ENCODE peak calls at places on chromosomes 5 and 9, in nine cellular contexts. G is left lung, X is brain microvascular endothelial cell, Q is astrocyte, B is fibroblast of the aortic adventitia, W is stomach, Z is GM06990, Y is dorsolateral prefrontal cortex, T is uterus. P is an unnamed sample.

GRCh38 chr9:133835273-133835901 is 97.2 kb upstream of the SARDH start:
- DNase-seq in T (no peak), Q (no peak), B (no peak), Y (no peak), Z (no peak), W (no peak), X (no peak), G (no peak), P (no peak)

GRCh38 chr5:6715758-6716633 is 2.8 kb downstream of the TENT4A start:
- DNase-seq in Z (no peak), Y (no peak), X (no peak), W (no peak), Q (no peak), T (no peak), B (no peak), G (no peak), P (no peak)

GRCh38 chr5:67135381-67135780 is 61.2 kb downstream of the CD180 start:
- DNase-seq in Z (no peak), T (no peak), Q (no peak), X (no peak), Y (no peak), B (no peak), W (no peak), G (no peak), P (no peak)

GRCh38 chr5:131968396-131968954 is 23.0 kb upstream of the MEIKIN start:
- DNase-seq in Y (no peak), B (peak), T (no peak), Z (no peak), Q (peak), G (no peak), W (no peak), X (no peak), P (no peak)

GRCh38 chr5:45772402-45772801 is 76.2 kb upstream of the HCN1 start:
- DNase-seq in X (no peak), B (no peak), W (no peak), Z (no peak), T (no peak), G (no peak), Q (no peak), Y (no peak), P (no peak)

GRCh38 chr5:130884033-130884432 is 281.0 kb downstream of the HINT1 start:
- DNase-seq in Q (no peak), X (no peak), W (no peak), G (no peak), B (no peak), Y (no peak), Z (no peak), T (no peak), P (no peak)

GRCh38 chr5:65722575-65723424 is 795 bp downstream of the NLN start:
- DNase-seq in X (peak), W (no peak), G (no peak), Q (peak), Z (peak), Y (no peak), T (peak), B (peak), P (no peak)

GRCh38 chr9:105930007-105930627 is 235.8 kb downstream of the TMEM38B start:
- DNase-seq in X (no peak), B (no peak), Z (no peak), Q (no peak), T (no peak), Y (no peak), G (no peak), W (no peak), P (no peak)

GRCh38 chr5:124706729-124707361 is 39.6 kb downstream of the ZNF608 start:
- DNase-seq in G (peak), Q (peak), X (no peak), Z (no peak), T (no peak), B (peak), Y (no peak), W (peak), P (no peak)

GRCh38 chr5:135304352-135305221 is 94.4 kb downstream of the MACROH2A1 start:
- DNase-seq in Z (no peak), G (no peak), B (no peak), Y (no peak), Q (peak), T (no peak), X (peak), W (no peak), P (no peak)

GRCh38 chr5:77076961-77077820 is 9.9 kb downstream of the ZBED3 start:
- DNase-seq in G (peak), W (peak), B (peak), Z (peak), X (peak), T (peak), Y (peak), Q (peak), P (no peak)

GRCh38 chr5:139193928-139194327 is 4.2 kb downstream of the SIL1 start:
- DNase-seq in W (no peak), Y (no peak), Q (no peak), G (no peak), B (no peak), X (no peak), Z (no peak), T (no peak), P (no peak)

GRCh38 chr5:15539951-15540350 is 40.0 kb downstream of the FBXL7 start:
- DNase-seq in G (no peak), T (no peak), Y (no peak), W (no peak), X (no peak), Q (peak), Z (no peak), B (no peak), P (no peak)

GRCh38 chr5:65900746-65901145 is 25.6 kb upstream of the ERBIN start:
- DNase-seq in X (no peak), Q (no peak), Z (no peak), Y (no peak), G (no peak), B (no peak), W (no peak), T (no peak), P (no peak)

GRCh38 chr9:36730414-36730813 is 157.7 kb downstream of the MELK start:
- DNase-seq in Y (no peak), Q (no peak), W (no peak), X (no peak), G (no peak), Z (no peak), T (no peak), B (no peak), P (no peak)

DNA sequence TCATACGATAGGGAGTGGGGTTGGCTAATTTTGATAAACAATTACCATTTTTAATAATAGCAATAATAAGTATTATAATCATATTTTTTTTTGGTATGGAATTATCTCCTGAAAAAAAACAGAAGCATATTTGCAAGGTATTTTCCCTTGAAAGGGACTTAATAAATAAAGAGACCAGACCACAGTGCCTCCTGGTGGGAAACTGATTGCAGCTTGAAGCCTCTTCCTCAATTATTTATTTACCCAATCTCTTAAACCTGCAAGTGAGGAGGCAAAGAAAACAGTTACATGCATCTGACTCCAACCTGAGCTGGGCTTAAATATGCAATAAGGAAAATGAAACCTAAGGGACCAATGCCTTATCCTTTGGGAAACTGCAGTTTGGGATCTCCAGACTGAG is 388.1 kb upstream of the ACO1 start:
- DNase-seq in W (no peak), G (no peak), X (no peak), Q (no peak), Y (no peak), Z (no peak), B (peak), T (no peak), P (no peak)
- TF ChIP-seq CTCF in W (no peak), G (no peak), X (no peak), Q (no peak), Y (no peak), Z (no peak), B (no peak), T (no peak), P (no peak)

GRCh38 chr5:150782850-150783249 is 4.3 kb downstream of the SMIM3 start:
- DNase-seq in Y (no peak), Q (no peak), G (no peak), T (no peak), Z (no peak), X (no peak), B (no peak), W (no peak), P (no peak)
- H3K4me3 ChIP-seq in Y (no peak), Q (no peak), G (no peak), T (no peak), Z (no peak), X (no peak), B (peak), W (peak), P (no peak)

DNA sequence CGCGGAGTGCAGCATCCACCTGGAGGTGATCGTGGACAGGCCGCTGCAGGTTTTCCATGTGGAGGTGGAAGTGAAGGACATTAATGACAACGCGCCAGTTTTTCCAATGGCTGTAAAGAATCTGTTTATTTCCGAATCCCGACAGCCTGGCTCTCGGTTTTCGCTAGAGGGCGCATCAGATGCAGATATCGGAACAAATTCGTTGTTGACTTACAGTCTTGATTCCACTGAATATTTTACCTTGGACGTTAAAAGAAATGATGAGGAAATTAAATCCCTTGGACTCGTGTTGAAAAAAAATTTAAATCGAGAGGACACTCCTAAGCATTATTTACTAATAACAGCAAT is 611 bp downstream of the PCDHA3 start:
- DNase-seq in B (no peak), Z (no peak), Y (peak), G (no peak), X (no peak), Q (no peak), W (no peak), T (no peak), P (no peak)
- TF ChIP-seq CTCF in B (peak), Z (no peak), Y (peak), G (peak), X (peak), Q (no peak), W (no peak), T (no peak), P (no peak)

DNA sequence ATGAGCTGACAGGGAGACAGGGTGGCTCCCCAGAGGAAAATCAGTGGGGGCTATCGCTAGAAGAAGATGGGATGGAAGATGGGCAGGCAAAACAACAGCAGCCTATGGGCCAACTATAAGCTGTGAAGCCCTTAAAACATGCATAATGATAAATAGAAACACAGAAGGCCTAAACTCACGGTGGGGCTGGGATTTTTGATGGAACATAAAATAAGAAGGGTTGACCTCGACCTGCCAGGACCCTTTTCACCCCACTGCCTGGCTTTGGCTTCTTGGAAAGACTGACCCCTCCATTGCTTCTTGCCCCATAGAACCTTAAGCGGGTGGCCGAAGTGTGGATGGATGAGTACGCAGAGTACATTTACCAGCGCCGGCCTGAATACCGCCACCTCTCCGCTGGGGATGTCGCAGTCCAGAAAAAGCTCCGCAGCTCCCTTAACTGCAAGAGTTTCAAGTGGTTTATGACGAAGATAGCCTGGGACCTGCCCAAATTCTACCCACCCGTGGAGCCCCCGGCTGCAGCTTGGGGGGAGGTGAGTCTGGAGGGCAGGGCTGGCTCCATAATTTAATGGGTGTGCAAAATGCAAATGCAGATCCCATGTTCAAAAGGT is 36.5 kb upstream of the SAP30L start:
- DNase-seq in T (no peak), W (no peak), G (no peak), X (no peak), Z (no peak), Q (no peak), B (no peak), Y (no peak), P (no peak)
- H3K4me3 ChIP-seq in T (no peak), W (no peak), G (no peak), X (no peak), Z (no peak), Q (no peak), B (no peak), Y (no peak), P (no peak)

GRCh38 chr9:5698810-5699556 is 70.1 kb downstream of the RIC1 start:
- DNase-seq in Z (no peak), W (no peak), X (no peak), B (peak), G (no peak), Q (peak), Y (no peak), T (no peak), P (no peak)
- TF ChIP-seq CTCF in Z (no peak), W (no peak), X (no peak), B (no peak), G (no peak), Q (no peak), Y (no peak), T (no peak), P (no peak)

GRCh38 chr9:114518599-114519022 is 13.3 kb upstream of the WHRN start:
- DNase-seq in Q (no peak), Y (no peak), T (no peak), B (no peak), X (no peak), W (no peak), Z (no peak), G (no peak), P (no peak)

GRCh38 chr9:114521846-114522245 is 16.6 kb upstream of the WHRN start:
- DNase-seq in W (no peak), X (no peak), T (no peak), Y (no peak), B (no peak), Q (peak), G (no peak), Z (no peak), P (no peak)

GRCh38 chr9:114524401-114524800 is 19.1 kb upstream of the WHRN start:
- DNase-seq in T (no peak), G (no peak), W (no peak), X (no peak), Q (peak), Z (no peak), Y (no peak), B (no peak), P (no peak)

GRCh38 chr9:114525505-114525904 is 20.2 kb upstream of the WHRN start:
- DNase-seq in Z (no peak), Q (peak), W (no peak), B (peak), Y (no peak), G (no peak), X (no peak), T (no peak), P (no peak)

GRCh38 chr9:114522847-114523246 is 17.6 kb upstream of the WHRN start:
- DNase-seq in B (no peak), T (no peak), Q (no peak), Z (no peak), G (no peak), Y (no peak), W (no peak), X (no peak), P (no peak)
- H3K4me3 ChIP-seq in B (no peak), T (no peak), Q (no peak), Z (no peak), G (no peak), Y (no peak), W (no peak), X (no peak), P (no peak)

GRCh38 chr5:36041537-36041845 is 25.2 kb downstream of the UGT3A2 start:
- DNase-seq in B (no peak), T (no peak), G (no peak), Q (no peak), X (no peak), Y (no peak), W (no peak), Z (no peak), P (no peak)
- TF ChIP-seq CTCF in B (no peak), T (no peak), G (no peak), Q (no peak), X (no peak), Y (no peak), W (no peak), Z (no peak), P (no peak)

GRCh38 chr9:84271887-84272556 is 68.5 kb downstream of the SLC28A3 start:
- DNase-seq in B (peak), Q (peak), W (no peak), X (no peak), Y (no peak), G (no peak), Z (no peak), T (no peak), P (no peak)
- H3K4me3 ChIP-seq in B (peak), Q (peak), W (no peak), X (peak), Y (peak), G (no peak), Z (no peak), T (peak), P (peak)